ENCODE peak calls at places on chromosomes 12 and 14, in six cellular contexts. R is ovary, V is heart right ventricle, N is colonic mucosa, F is pancreas, P is AG04450. Z is an unnamed sample. For H3K27me3, the result is how much of the 10 kb centered on the place peaks cover.

GRCh38 chr14:50321009-50321660 is 9.0 kb downstream of the DMAC2L start:
- DNase-seq in R (peak), V (peak), N (peak), F (peak), P (peak), Z (peak)

GRCh38 chr14:21978184-21978998 is 304.8 kb upstream of the OR4E1 start:
- DNase-seq in R (no peak), V (no peak), N (peak), F (peak), P (no peak), Z (no peak)

GRCh38 chr12:82522762-82523161 is 163.9 kb upstream of the TMTC2 start:
- DNase-seq in R (no peak), V (no peak), N (no peak), F (peak), P (no peak), Z (no peak)

GRCh38 chr12:50220357-50221061 is 53.3 kb upstream of the CERS5 start:
- DNase-seq in R (no peak), V (no peak), N (no peak), F (no peak), P (no peak), Z (no peak)

GRCh38 chr12:1858456-1858855 is 38.1 kb downstream of the LRTM2 start:
- DNase-seq in R (no peak), V (no peak), N (no peak), F (no peak), P (no peak), Z (no peak)

GRCh38 chr14:94823556-94824341 is 53.8 kb upstream of the GSC start:
- DNase-seq in R (no peak), V (no peak), N (no peak), F (no peak), P (no peak), Z (peak)

GRCh38 chr14:47186491-47186890 is 488.9 kb downstream of the MDGA2 start:
- DNase-seq in R (no peak), V (no peak), N (no peak), F (no peak), P (no peak), Z (peak)

GRCh38 chr14:74475678-74476077 is 17.4 kb downstream of the NPC2 start:
- DNase-seq in R (no peak), V (no peak), N (no peak), F (no peak), P (no peak), Z (peak)

GRCh38 chr12:14249368-14249767 is 116.1 kb upstream of the ATF7IP start:
- DNase-seq in R (no peak), V (no peak), N (no peak), F (no peak), P (no peak), Z (no peak)

GRCh38 chr12:67515679-67516363 is 132.7 kb upstream of the DYRK2 start:
- DNase-seq in R (no peak), V (peak), N (peak), F (no peak), P (no peak), Z (no peak)

GRCh38 chr14:63475761-63476160 is 67.4 kb downstream of the PPP2R5E start:
- DNase-seq in R (no peak), V (no peak), N (no peak), F (no peak), P (no peak), Z (no peak)

GRCh38 chr14:94930690-94931089 is 160.8 kb upstream of the GSC start:
- DNase-seq in R (no peak), V (no peak), N (no peak), F (no peak), P (no peak), Z (no peak)

GRCh38 chr14:92728781-92729364 is 19.6 kb downstream of the LGMN start:
- DNase-seq in R (no peak), V (no peak), N (no peak), F (no peak), P (no peak), Z (peak)

GRCh38 chr12:75457191-75457590 is 23.4 kb upstream of the GLIPR1 start:
- DNase-seq in R (no peak), V (no peak), N (no peak), F (no peak), P (no peak), Z (no peak)

GRCh38 chr14:30252800-30253425 is 306.0 kb upstream of the G2E3 start:
- DNase-seq in R (no peak), V (no peak), N (no peak), F (no peak), P (no peak), Z (no peak)

GRCh38 chr12:95701722-95702418 is 88.7 kb downstream of the NTN4 start:
- DNase-seq in R (no peak), V (no peak), N (no peak), F (no peak), P (no peak), Z (peak)

GRCh38 chr12:124045671-124046070 is 72.7 kb downstream of the ZNF664 start:
- DNase-seq in R (no peak), V (no peak), N (no peak), F (no peak), P (no peak), Z (no peak)

GRCh38 chr14:66745078-66745477 is 237.1 kb downstream of the GPHN start:
- DNase-seq in R (no peak), V (no peak), N (no peak), F (no peak), P (no peak), Z (no peak)

GRCh38 chr14:66752109-66752508 is 244.2 kb downstream of the GPHN start:
- DNase-seq in R (no peak), V (no peak), N (no peak), F (no peak), P (no peak), Z (no peak)

GRCh38 chr14:66746316-66747006 is 238.5 kb downstream of the GPHN start:
- DNase-seq in R (no peak), V (peak), N (no peak), F (no peak), P (peak), Z (peak)
- TF ChIP-seq CTCF in R (no peak), V (peak), N (peak), F (peak), P (peak), Z (peak)

DNA sequence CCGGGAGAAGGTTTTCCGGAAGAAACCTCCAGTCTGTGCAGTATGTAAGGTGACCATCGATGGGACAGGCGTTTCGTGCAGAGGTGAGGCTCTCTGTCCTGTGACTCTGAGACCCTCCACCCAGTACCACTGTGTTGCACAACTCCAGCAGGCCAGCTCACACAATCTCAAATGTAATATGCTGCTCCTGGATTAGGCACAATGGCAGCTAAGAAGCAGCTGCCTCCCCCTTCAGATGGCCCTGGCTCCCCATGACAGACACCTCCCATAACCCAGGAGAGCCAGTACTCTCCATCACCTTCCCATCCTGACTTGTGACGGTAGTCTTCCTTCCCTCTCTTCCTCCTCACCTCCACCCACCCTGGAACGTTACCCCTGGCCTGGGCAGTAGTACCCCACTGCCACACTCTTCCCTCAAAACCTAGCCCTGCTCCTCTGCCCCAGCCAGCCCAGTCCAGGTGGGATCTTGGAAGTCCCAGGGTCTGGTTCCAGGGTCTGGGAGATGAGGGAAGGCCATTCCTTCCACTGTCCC is 2.1 kb downstream of the TNS2 start:
- DNase-seq in R (no peak), V (no peak), N (no peak), F (peak), P (no peak), Z (no peak)
- H3K4me3 ChIP-seq in R (peak), V (peak), N (peak), F (peak), P (peak), Z (no peak)

GRCh38 chr14:36820901-36821300 is 159.2 kb downstream of the PAX9 start:
- DNase-seq in R (no peak), V (no peak), N (no peak), F (no peak), P (no peak), Z (no peak)
- H3K27me3 ChIP-seq in R (under half), V (under half), N (under half), F (under half), P (under half), Z (under half)

GRCh38 chr14:64910847-64911495 is 3.3 kb upstream of the CHURC1 start:
- DNase-seq in R (no peak), V (no peak), N (no peak), F (no peak), P (peak), Z (no peak)
- TF ChIP-seq CTCF in R (no peak), V (peak), N (peak), F (peak), P (peak), Z (peak)

GRCh38 chr14:103124501-103125001 is 1.3 kb downstream of the TNFAIP2 start:
- DNase-seq in R (peak), V (no peak), N (no peak), F (peak), P (no peak), Z (no peak)

GRCh38 chr14:103126873-103127304 is 3.6 kb downstream of the TNFAIP2 start:
- DNase-seq in R (peak), V (no peak), N (peak), F (peak), P (no peak), Z (no peak)

GRCh38 chr14:103125098-103126070 is 2.1 kb downstream of the TNFAIP2 start:
- DNase-seq in R (no peak), V (no peak), N (no peak), F (peak), P (no peak), Z (no peak)

GRCh38 chr14:103127356-103127755 is 4.1 kb downstream of the TNFAIP2 start:
- DNase-seq in R (no peak), V (no peak), N (peak), F (peak), P (no peak), Z (no peak)

DNA sequence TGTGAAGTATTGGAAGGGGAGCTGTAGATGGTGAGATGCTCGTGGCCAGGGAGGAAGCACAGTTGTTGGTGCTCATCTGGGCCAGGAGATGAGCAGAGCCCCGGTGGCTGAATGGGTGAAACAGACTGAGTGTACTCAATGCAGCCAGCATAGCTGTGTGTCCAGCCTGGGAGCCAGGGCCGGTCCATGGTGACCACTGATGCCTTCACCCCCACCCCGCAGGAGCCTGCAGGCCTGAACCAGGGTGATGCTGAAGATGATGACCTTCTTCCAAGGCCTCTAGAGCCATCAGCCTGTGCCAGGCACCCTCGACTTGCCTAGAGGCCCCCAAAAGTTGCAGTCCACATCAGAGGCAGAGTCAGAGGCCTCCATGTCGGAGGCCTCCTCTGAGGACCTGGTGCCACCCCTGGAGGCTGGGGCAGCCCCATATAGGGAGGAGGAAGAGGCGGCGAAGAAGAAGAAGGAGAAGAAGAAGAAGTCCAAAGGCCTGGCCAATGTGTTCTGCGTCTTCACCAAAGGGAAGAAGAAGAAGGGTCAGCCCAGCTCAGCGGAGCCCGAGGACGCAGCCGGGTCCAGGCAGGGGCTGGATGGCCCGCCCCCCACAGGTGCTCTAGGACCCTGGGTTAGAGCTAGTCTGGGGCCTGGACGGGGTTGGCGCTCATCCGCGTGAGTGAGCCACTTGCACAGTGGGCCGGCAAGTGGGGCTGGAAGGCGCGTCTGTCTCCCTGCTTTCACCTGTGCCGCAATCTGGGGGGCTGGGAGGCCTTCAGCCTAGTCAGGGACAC is 3.0 kb downstream of the TNFAIP2 start:
- DNase-seq in R (no peak), V (no peak), N (peak), F (peak), P (no peak), Z (no peak)
- H3K4me3 ChIP-seq in R (peak), V (no peak), N (peak), F (peak), P (peak), Z (peak)

GRCh38 chr14:23667134-23667533 is 31.0 kb downstream of the DHRS2 start:
- DNase-seq in R (no peak), V (no peak), N (no peak), F (no peak), P (no peak), Z (no peak)
- H3K27me3 ChIP-seq in R (under half), V (under half), N (under half), F (under half), P (under half), Z (under half)

GRCh38 chr14:59188461-59189280 is at the start of gene DAAM1:
- DNase-seq in R (peak), V (peak), N (peak), F (peak), P (peak), Z (peak)
- TF ChIP-seq CTCF in R (no peak), V (no peak), N (no peak), F (no peak), P (peak), Z (no peak)